ENCODE peak calls at places on chromosome 12, in four cellular contexts. N is H1, L is HepG2, I is GM12891. E is an unnamed sample.

GRCh38 chr12:70759161-70759918 is 122.1 kb upstream of the PTPRB start:
- DNase-seq in N (no peak), L (no peak), I (no peak), E (no peak)

GRCh38 chr12:3342051-3342450 is 149.0 kb upstream of the PRMT8 start:
- DNase-seq in N (peak; percentile 21), L (no peak), I (no peak), E (no peak)

GRCh38 chr12:64392221-64392620 is 1.7 kb upstream of the C12orf56 start:
- DNase-seq in N (no peak), L (no peak), I (no peak), E (no peak)

GRCh38 chr12:90090929-90091651 is 382.5 kb upstream of the ATP2B1 start:
- DNase-seq in N (no peak), L (no peak), I (no peak), E (no peak)

GRCh38 chr12:67025543-67026114 is 243.5 kb upstream of the CAND1 start:
- DNase-seq in N (peak; percentile 44), L (peak; percentile 25), I (peak; percentile 29), E (peak; percentile 22)

GRCh38 chr12:12859690-12860089 is 31.7 kb upstream of the GPRC5A start:
- DNase-seq in N (no peak), L (no peak), I (no peak), E (no peak)

GRCh38 chr12:6068226-6068625 is 56.2 kb downstream of the VWF start:
- DNase-seq in N (no peak), L (no peak), I (no peak), E (no peak)

GRCh38 chr12:110888256-110888991 is 32.0 kb downstream of the MYL2 start:
- DNase-seq in N (no peak), L (no peak), I (no peak), E (no peak)

GRCh38 chr12:106774808-106775524 is 484 bp downstream of the RIC8B start:
- DNase-seq in N (no peak), L (no peak), I (peak; percentile 25), E (peak; percentile 23)

GRCh38 chr12:4449862-4450222 is 4.2 kb upstream of the FGF6 start:
- DNase-seq in N (no peak), L (no peak), I (no peak), E (no peak)

GRCh38 chr12:8449293-8449944 is 6.3 kb upstream of the CLEC6A start:
- DNase-seq in N (no peak), L (no peak), I (no peak), E (no peak)

GRCh38 chr12:57454213-57454565 is 918 bp upstream of the INHBE start:
- DNase-seq in N (no peak), L (no peak), I (no peak), E (no peak)

GRCh38 chr12:51020448-51021182 is 5.6 kb downstream of the SLC11A2 start:
- DNase-seq in N (no peak), L (no peak), I (no peak), E (no peak)

GRCh38 chr12:58097741-58098140 is 156.4 kb downstream of the ATP23 start:
- DNase-seq in N (no peak), L (no peak), I (no peak), E (no peak)

DNA sequence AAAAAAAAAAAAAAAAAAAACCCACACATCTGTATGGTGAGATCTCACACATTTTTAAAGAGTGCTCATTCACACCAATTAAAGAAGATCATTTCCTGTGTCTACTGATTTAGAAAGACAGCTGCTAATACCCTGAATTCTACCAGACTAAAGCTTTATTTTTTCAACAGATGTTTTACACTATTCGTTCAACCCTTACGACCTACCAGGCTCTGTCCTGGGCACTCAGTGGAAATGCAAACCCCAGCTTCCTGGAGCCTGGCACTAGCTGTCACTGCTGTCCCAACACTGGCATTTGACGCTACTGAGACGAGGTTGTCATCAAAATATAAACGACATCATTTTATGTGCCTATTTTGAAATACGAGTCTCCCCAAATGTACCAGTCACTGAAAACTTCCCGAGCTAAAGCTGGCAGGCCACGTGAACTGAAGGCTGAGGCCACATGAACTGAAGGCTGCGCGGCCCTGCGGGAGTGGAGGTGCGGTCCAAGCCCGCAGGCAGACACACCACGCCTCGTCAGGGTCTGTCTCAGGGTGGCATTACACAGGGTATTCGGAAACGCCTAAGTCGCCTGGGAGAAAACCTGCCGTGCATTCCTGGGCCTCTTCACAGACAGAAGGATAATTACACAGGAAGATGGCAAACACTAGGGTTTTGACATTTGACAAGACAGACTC is 27.2 kb downstream of the SLC15A4 start:
- DNase-seq in N (no peak), L (no peak), I (no peak), E (no peak)
- TF ChIP-seq POLR2A in N (no peak), L (no peak), I (no peak), E (no peak)

GRCh38 chr12:53103860-53104305 is 597 bp downstream of the SOAT2 start:
- DNase-seq in N (no peak), L (peak; percentile 83), I (no peak), E (no peak)
- TF ChIP-seq POLR2AphosphoS5 in N (no peak), L (peak; percentile 37), I (no peak), E (no peak)

GRCh38 chr12:128269108-128269713 is 2.2 kb downstream of the TMEM132C start:
- DNase-seq in N (no peak), L (no peak), I (no peak), E (no peak)

GRCh38 chr12:128266559-128267245 is at the start of gene TMEM132C:
- DNase-seq in N (no peak), L (no peak), I (no peak), E (peak; percentile 21)

GRCh38 chr12:128268348-128268725 is 1.4 kb downstream of the TMEM132C start:
- DNase-seq in N (no peak), L (no peak), I (no peak), E (no peak)

GRCh38 chr12:128267246-128267622 is 264 bp downstream of the TMEM132C start:
- DNase-seq in N (no peak), L (no peak), I (no peak), E (peak; percentile 14)

GRCh38 chr12:128267651-128268347 is 829 bp downstream of the TMEM132C start:
- DNase-seq in N (no peak), L (no peak), I (no peak), E (no peak)
- TF ChIP-seq TAF1 in N (no peak), L (no peak), I (no peak), E (no peak)

GRCh38 chr12:48164456-48164855 is 7.1 kb upstream of the ASB8 start:
- DNase-seq in N (no peak), L (no peak), I (no peak), E (no peak)
- TF ChIP-seq POLR2A in N (no peak), L (no peak), I (no peak), E (no peak)

DNA sequence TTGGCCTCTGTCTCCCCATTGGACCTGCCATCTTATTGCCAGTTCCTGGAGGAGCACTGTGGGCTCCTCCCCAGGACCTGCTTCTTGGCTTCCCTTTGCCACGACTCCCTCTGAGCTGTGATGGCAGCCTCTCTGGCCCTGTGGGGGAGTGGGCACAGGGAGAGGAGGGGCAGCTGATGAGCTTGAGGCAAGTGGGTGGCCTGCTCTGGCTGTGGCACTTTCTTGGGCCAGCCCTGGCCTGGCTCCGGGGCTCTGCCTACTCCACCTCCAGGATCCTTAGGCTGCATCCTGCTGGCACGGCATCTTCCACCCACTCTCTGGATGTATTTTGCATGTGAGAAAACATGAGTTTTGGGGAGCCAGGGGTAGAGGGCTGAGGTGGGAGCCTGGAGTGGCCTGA is 32.6 kb upstream of the MUCL1 start:
- DNase-seq in N (no peak), L (no peak), I (no peak), E (no peak)
- TF ChIP-seq POLR2AphosphoS5 in N (no peak), L (no peak), I (no peak), E (no peak)

DNA sequence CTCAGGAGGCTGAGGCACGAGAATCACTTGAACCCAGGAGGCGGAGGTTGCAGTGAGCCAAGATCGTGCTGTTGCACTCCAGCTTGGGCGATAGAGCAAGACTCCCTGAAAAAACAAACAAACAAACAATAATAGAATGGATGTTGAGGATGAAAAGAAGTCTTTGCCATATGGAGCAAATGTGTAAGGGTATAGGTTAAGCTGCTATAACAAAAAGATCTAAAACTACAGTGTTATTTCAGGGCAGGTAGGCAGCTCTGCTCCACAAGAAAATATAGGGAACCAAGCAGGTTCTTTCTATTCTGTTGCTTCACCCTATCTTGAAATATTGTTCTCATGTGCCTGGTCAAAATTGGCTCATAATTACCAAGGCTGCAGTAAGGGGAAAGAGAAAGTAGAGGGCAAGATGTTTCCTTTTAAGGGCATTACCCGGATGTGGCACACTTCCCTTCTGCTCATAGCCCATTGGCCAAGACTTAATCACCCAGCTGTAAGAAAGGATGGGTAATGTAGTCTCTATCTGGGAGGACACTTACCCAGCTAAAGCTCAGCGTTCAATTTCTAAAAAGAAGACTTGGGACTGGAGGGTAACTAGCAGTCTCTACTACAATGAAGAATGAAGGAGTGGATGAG is 23.5 kb downstream of the SDSL start:
- DNase-seq in N (no peak), L (no peak), I (no peak), E (no peak)
- TF ChIP-seq TAF1 in N (no peak), L (no peak), I (no peak), E (no peak)

DNA sequence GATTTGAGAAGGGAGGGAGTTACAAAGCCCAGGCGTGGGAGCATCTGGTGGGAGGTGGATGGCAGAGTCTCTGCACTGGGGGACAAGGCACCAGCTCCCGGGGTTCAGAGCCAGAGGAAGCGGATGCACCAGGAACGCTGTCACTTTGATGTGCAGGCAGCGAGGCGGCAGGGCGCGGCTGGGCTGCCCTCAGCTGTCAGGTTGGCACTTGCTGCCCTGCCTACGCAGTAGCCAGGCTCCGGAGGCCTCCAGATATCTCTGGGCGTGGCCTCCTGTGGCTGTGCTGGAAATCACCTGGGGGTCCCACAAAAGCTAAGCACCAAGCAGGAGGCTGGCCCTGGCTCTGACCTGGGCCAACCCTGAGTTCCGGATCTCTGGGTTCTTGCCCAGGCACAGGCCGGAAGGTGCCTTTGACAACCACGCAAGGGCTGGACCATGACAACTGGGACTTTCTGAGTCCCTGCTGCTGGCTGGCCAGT is 62.1 kb upstream of the MAP1LC3B2 start:
- DNase-seq in N (no peak), L (no peak), I (no peak), E (no peak)
- TF ChIP-seq POLR2A in N (no peak), L (no peak), I (no peak), E (no peak)